ENCODE peak calls at places on chromosomes 5 and 9, in six cellular contexts. P is stimulated activated CD8-positive, alpha-beta memory T cell treated with anti-CD3 and anti-CD28 coated beads, Interleukin-4, amount 100 ng/mL, for 24 hours; N is GM12865; Q is skeletal muscle cell; G is GM03348; L is adrenal gland. R is an unnamed sample.

GRCh38 chr9:98625728-98626127 is 83.0 kb downstream of the GABBR2 start:
- DNase-seq in P (no peak), N (no peak), Q (no peak), G (no peak), L (no peak), R (no peak)

GRCh38 chr5:150016537-150016936 is 16.0 kb downstream of the HMGXB3 start:
- DNase-seq in P (no peak), N (no peak), Q (no peak), G (no peak), L (no peak), R (no peak)

GRCh38 chr9:136852664-136853595 is 784 bp downstream of the MAMDC4 start:
- DNase-seq in P (no peak), N (no peak), Q (no peak), G (no peak), L (peak), R (no peak)

GRCh38 chr5:180596115-180596667 is 4.9 kb upstream of the SCGB3A1 start:
- DNase-seq in P (no peak), N (no peak), Q (no peak), G (peak), L (no peak), R (no peak)

GRCh38 chr9:70813141-70813540 is 308.3 kb downstream of the TRPM3 start:
- DNase-seq in P (no peak), N (no peak), Q (no peak), G (no peak), L (no peak), R (no peak)

GRCh38 chr5:173412151-173412550 is 83.9 kb upstream of the STC2 start:
- DNase-seq in P (no peak), N (no peak), Q (no peak), G (no peak), L (no peak), R (no peak)

GRCh38 chr5:127442085-127442484 is 75.4 kb upstream of the PRRC1 start:
- DNase-seq in P (no peak), N (peak), Q (no peak), G (peak), L (no peak), R (peak)

GRCh38 chr5:7659420-7659819 is 191.5 kb downstream of the CFAP90 start:
- DNase-seq in P (no peak), N (no peak), Q (no peak), G (no peak), L (no peak), R (no peak)

GRCh38 chr9:86324901-86325300 is 29.3 kb downstream of the TUT7 start:
- DNase-seq in P (no peak), N (no peak), Q (no peak), G (no peak), L (no peak), R (no peak)

GRCh38 chr9:114061830-114062474 is 16.1 kb downstream of the AMBP start:
- DNase-seq in P (no peak), N (no peak), Q (no peak), G (no peak), L (no peak), R (no peak)

GRCh38 chr5:97496037-97496436 is 313.0 kb upstream of the RIOK2 start:
- DNase-seq in P (no peak), N (no peak), Q (no peak), G (no peak), L (no peak), R (no peak)

GRCh38 chr9:36845844-36846243 is 188.2 kb downstream of the PAX5 start:
- DNase-seq in P (no peak), N (no peak), Q (no peak), G (no peak), L (no peak), R (no peak)

GRCh38 chr9:136522354-136523237 is 23.3 kb downstream of the NOTCH1 start:
- DNase-seq in P (no peak), N (no peak), Q (no peak), G (no peak), L (no peak), R (no peak)

GRCh38 chr9:137479315-137479861 is 20.3 kb upstream of the NSMF start:
- DNase-seq in P (no peak), N (no peak), Q (no peak), G (no peak), L (no peak), R (no peak)

GRCh38 chr9:21965401-21965951 is 28.7 kb downstream of the CDKN2A start:
- DNase-seq in P (no peak), N (peak), Q (no peak), G (peak), L (peak), R (no peak)

R was measured in OCI-LY7.